ENCODE peak calls at places on chromosomes 16 and 17, in four cellular contexts. D is GM12878, N is H1, W is K562. V is an unnamed sample.

GRCh38 chr16:4410335-4411075 is 5.9 kb downstream of the CORO7 start:
- DNase-seq in D (no peak), N (no peak), W (no peak), V (no peak)

GRCh38 chr17:36197389-36197708 is 791 bp upstream of the CCL3L1 start:
- DNase-seq in D (no peak), N (no peak), W (no peak), V (no peak)

GRCh38 chr16:71359431-71359830 is 908 bp downstream of the CALB2 start:
- DNase-seq in D (no peak), N (no peak), W (no peak), V (no peak)

GRCh38 chr16:67451704-67452435 is 20.9 kb downstream of the HSD11B2 start:
- DNase-seq in D (no peak), N (no peak), W (no peak), V (no peak)

GRCh38 chr16:48501516-48502377 is 108.2 kb downstream of the N4BP1 start:
- DNase-seq in D (no peak), N (no peak), W (peak; percentile 47), V (no peak)

GRCh38 chr17:17562145-17562529 is 29.4 kb downstream of the PEMT start:
- DNase-seq in D (no peak), N (no peak), W (no peak), V (no peak)

GRCh38 chr17:67294451-67295199 is 49.6 kb upstream of the HELZ start:
- DNase-seq in D (no peak), N (no peak), W (no peak), V (no peak)

GRCh38 chr17:49997773-49998703 is 3.0 kb upstream of the DLX3 start:
- DNase-seq in D (peak; percentile 34), N (peak; percentile 58), W (peak; percentile 86), V (peak; percentile 92)

GRCh38 chr17:62628845-62629555 is 1.5 kb downstream of the MRC2 start:
- DNase-seq in D (no peak), N (no peak), W (peak; percentile 10), V (no peak)

GRCh38 chr17:4914009-4914408 is 11.1 kb upstream of the CHRNE start:
- DNase-seq in D (no peak), N (no peak), W (no peak), V (peak; percentile 63)

GRCh38 chr17:55318715-55319487 is 54.1 kb downstream of the HLF start:
- DNase-seq in D (no peak), N (no peak), W (no peak), V (no peak)

GRCh38 chr17:73520369-73520761 is 123.9 kb downstream of the SDK2 start:
- DNase-seq in D (no peak), N (no peak), W (no peak), V (no peak)

GRCh38 chr16:64542152-64542551 is 579.7 kb downstream of the CDH11 start:
- DNase-seq in D (no peak), N (no peak), W (no peak), V (no peak)

GRCh38 chr16:13421726-13422125 is 498.2 kb upstream of the ERCC4 start:
- DNase-seq in D (no peak), N (no peak), W (no peak), V (no peak)

GRCh38 chr16:53087101-53087500 is 32.3 kb downstream of the CHD9 start:
- DNase-seq in D (no peak), N (no peak), W (no peak), V (no peak)

GRCh38 chr16:2935418-2935817 is 23.7 kb downstream of the FLYWCH1 start:
- DNase-seq in D (no peak), N (no peak), W (no peak), V (no peak)

GRCh38 chr17:65696739-65697394 is 135.4 kb upstream of the AXIN2 start:
- DNase-seq in D (no peak), N (no peak), W (no peak), V (no peak)

GRCh38 chr17:68320311-68320865 is 29.1 kb downstream of the ARSG start:
- DNase-seq in D (no peak), N (no peak), W (no peak), V (no peak)

GRCh38 chr16:50326264-50326663 is 42.5 kb downstream of the BRD7 start:
- DNase-seq in D (no peak), N (no peak), W (no peak), V (no peak)

DNA sequence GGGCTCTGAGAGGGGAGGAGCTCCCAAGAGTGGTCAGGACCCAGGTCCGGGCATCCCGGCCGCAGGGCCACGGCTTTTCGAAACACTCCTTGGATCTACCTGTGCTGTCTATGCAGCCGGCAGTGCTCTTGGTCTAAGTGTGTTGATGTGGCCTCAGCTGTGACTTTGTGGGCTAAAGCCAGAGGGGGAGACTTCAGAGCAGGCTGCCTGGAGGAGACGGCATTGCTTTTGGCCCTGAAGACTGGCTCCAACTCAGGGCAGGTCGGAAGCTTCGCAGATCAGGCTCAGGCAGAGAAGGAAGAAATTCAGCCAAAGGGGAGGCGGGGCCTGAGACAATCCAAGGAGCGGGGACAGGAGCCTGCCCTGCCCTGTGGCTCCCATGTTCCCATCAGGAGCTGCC is 31.4 kb downstream of the PIEZO1 start:
- DNase-seq in D (no peak), N (no peak), W (no peak), V (no peak)
- TF ChIP-seq EZH2 in D (no peak), N (no peak), W (no peak), V (no peak)

DNA sequence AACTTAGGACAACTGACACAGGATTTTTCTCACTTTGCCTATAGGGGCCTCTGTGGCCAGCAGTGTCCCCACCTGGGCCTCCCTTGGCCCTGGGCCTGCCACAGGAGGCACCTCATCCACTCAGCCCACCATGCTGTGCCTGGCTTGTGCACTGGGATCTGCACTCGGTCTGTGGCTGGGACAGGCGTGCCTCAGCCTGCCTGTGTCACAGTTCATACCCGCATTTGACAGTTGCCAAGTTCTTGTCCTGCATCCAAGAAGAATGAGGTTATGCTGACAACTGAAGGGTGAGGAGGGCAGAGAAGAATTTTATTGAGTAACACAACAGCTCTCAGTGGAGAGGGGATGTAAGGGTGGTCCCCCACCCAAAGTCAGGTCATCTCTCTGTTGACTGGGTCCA is 36.0 kb downstream of the ZFP90 start:
- DNase-seq in D (no peak), N (no peak), W (no peak), V (no peak)
- TF ChIP-seq ATF2 in D (no peak), N (no peak), W (no peak), V (no peak)

GRCh38 chr16:62034236-62035114 is 1.8 kb downstream of the CDH8 start:
- DNase-seq in D (no peak), N (no peak), W (no peak), V (no peak)

GRCh38 chr16:62036101-62036806 is at the start of gene CDH8:
- DNase-seq in D (no peak), N (no peak), W (no peak), V (no peak)

GRCh38 chr16:62035115-62036092 is 834 bp downstream of the CDH8 start:
- DNase-seq in D (no peak), N (peak; percentile 56), W (no peak), V (no peak)

GRCh38 chr16:62029947-62030346 is 6.3 kb downstream of the CDH8 start:
- DNase-seq in D (no peak), N (no peak), W (no peak), V (no peak)

GRCh38 chr16:62033065-62033464 is 3.2 kb downstream of the CDH8 start:
- DNase-seq in D (no peak), N (no peak), W (no peak), V (no peak)
- TF ChIP-seq RFX5 in D (no peak), N (no peak), W (no peak), V (no peak)

DNA sequence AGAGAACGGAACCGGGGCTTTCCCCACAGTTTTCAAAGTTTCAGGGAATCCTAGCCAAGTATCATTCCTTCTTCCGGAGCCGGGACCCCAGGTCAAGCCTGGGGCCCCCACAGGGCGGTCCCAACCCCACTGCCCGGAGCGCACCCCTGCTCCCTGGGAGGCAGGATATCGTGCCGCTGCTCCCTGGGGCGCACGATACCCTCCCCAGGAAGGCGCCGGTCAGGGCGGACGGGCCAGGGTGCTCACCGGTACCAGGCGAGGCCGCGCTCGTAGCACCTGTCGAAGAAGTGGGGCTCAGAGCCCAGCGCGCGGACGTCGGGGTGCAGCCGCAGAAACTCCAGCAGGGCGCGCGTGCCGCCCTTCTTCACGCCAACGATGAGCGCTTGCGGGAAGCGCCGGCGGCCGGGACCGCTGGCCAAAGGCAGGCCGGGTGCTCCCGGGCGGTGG is 527 bp downstream of the HS3ST6 start:
- DNase-seq in D (no peak), N (no peak), W (no peak), V (no peak)
- TF ChIP-seq EZH2 in D (no peak), N (peak; percentile 93), W (no peak), V (peak; percentile 68)

GRCh38 chr17:51353296-51353695 is 93.0 kb downstream of the UTP18 start:
- DNase-seq in D (no peak), N (no peak), W (no peak), V (no peak)
- TF ChIP-seq ATF2 in D (no peak), N (no peak), W (no peak), V (no peak)

GRCh38 chr17:41013181-41013580 is 4.3 kb upstream of the KRTAP3-1 start:
- DNase-seq in D (no peak), N (no peak), W (no peak), V (no peak)
- TF ChIP-seq RFX5 in D (no peak), N (no peak), W (no peak), V (no peak)

DNA sequence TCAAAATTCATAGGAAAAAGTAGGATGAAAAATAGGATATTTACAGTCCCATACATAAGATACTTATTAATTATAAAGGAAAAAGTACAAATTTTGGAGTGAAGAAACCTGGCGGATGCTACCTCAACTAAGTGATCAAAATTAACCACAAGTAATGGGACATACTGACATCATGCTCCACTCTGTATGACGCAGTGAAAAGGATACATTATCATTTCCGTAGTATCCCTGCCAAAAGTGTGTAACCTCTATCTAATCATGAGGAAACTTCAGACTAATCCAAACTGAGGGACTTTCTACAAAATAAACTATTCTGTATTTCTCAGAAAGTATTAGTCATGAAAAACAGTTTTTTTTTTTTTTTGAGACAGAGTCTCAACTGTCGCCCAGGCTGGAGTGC is 60.5 kb downstream of the TRIM37 start:
- DNase-seq in D (no peak), N (no peak), W (peak; percentile 10), V (no peak)
- TF ChIP-seq EZH2 in D (no peak), N (no peak), W (no peak), V (no peak)

GRCh38 chr17:7237761-7238417 is 1.4 kb downstream of the PHF23 start:
- DNase-seq in D (no peak), N (no peak), W (peak; percentile 83), V (peak; percentile 68)
- TF ChIP-seq ATF2 in D (no peak), N (no peak), W (no peak), V (no peak)

GRCh38 chr16:51430716-51431369 is 279.8 kb upstream of the SALL1 start:
- DNase-seq in D (no peak), N (no peak), W (no peak), V (no peak)
- TF ChIP-seq RFX5 in D (no peak), N (no peak), W (no peak), V (no peak)

GRCh38 chr17:60139438-60140285 is 10.1 kb upstream of the CA4 start:
- DNase-seq in D (no peak), N (no peak), W (peak; percentile 83), V (peak; percentile 47)
- TF ChIP-seq EZH2 in D (no peak), N (peak; percentile 86), W (no peak), V (no peak)